ENCODE peak calls at places on chromosome 16, in seven cellular contexts. F, C, R, A, T, K and S are unnamed samples.

GRCh38 chr16:87834668-87835473 is 34.4 kb downstream of the SLC7A5 start:
- DNase-seq in F (no peak), C (no peak), R (no peak), A (no peak), T (no peak), K (no peak), S (no peak)

GRCh38 chr16:72362972-72363371 is 191.0 kb upstream of the PMFBP1 start:
- DNase-seq in F (no peak), C (no peak), R (no peak), A (no peak), T (no peak), K (no peak), S (no peak)

GRCh38 chr16:8850279-8850885 is 18.4 kb downstream of the CARHSP1 start:
- DNase-seq in F (no peak), C (no peak), R (no peak), A (peak; percentile 31), T (no peak), K (no peak), S (peak; percentile 79)

GRCh38 chr16:56047307-56048234 is 143.7 kb upstream of the GNAO1 start:
- DNase-seq in F (peak; percentile 35), C (no peak), R (no peak), A (no peak), T (no peak), K (no peak), S (no peak)

GRCh38 chr16:69463876-69464275 is 39.5 kb downstream of the CYB5B start:
- DNase-seq in F (no peak), C (no peak), R (no peak), A (no peak), T (no peak), K (no peak), S (no peak)

GRCh38 chr16:78673157-78673556 is 573.7 kb downstream of the WWOX start:
- DNase-seq in F (no peak), C (no peak), R (no peak), A (no peak), T (no peak), K (no peak), S (no peak)

GRCh38 chr16:81214745-81215166 is 23.7 kb upstream of the BCO1 start:
- DNase-seq in F (no peak), C (no peak), R (no peak), A (no peak), T (no peak), K (no peak), S (no peak)

GRCh38 chr16:87461466-87461975 is 31.3 kb downstream of the ZCCHC14 start:
- DNase-seq in F (no peak), C (no peak), R (no peak), A (no peak), T (peak; percentile 79), K (no peak), S (peak; percentile 93)

GRCh38 chr16:67241008-67241900 is 6.0 kb downstream of the FHOD1 start:
- DNase-seq in F (no peak), C (no peak), R (peak; percentile 33), A (peak; percentile 69), T (no peak), K (no peak), S (peak; percentile 44)

GRCh38 chr16:21708533-21709115 is 44.9 kb downstream of the OTOA start:
- DNase-seq in F (peak; percentile 62), C (peak; percentile 80), R (no peak), A (peak; percentile 13), T (peak; percentile 60), K (peak; percentile 56), S (no peak)